ENCODE peak calls at places on chromosome 11, in seven cellular contexts. X is KBM-7; S is RWPE1; D is stimulated activated CD4-positive, alpha-beta T cell treated with anti-CD3 and anti-CD28 coated beads, Interleukin-4, amount 100 ng/mL, for 48 hours; E is CD8-positive, alpha-beta memory T cell; Q is pulmonary artery endothelial cell; L is colonic mucosa. I is an unnamed sample.

GRCh38 chr11:45745065-45745811 is 59.7 kb upstream of the SLC35C1 start:
- DNase-seq in X (no peak), S (no peak), D (no peak), E (no peak), Q (no peak), L (no peak), I (no peak)

GRCh38 chr11:109309153-109309552 is 112.8 kb upstream of the C11orf87 start:
- DNase-seq in X (no peak), S (no peak), D (no peak), E (no peak), Q (no peak), L (no peak), I (no peak)

GRCh38 chr11:106495046-106495445 is 417.6 kb downstream of the AASDHPPT start:
- DNase-seq in X (no peak), S (peak), D (no peak), E (no peak), Q (no peak), L (no peak), I (no peak)

GRCh38 chr11:126127898-126128297 is 65.2 kb upstream of the CDON start:
- DNase-seq in X (no peak), S (no peak), D (no peak), E (no peak), Q (no peak), L (no peak), I (no peak)

GRCh38 chr11:59944761-59945160 is 6.5 kb downstream of the OOSP1 start:
- DNase-seq in X (peak), S (no peak), D (no peak), E (no peak), Q (no peak), L (no peak), I (no peak)

GRCh38 chr11:120622189-120622912 is 110.8 kb downstream of the GRIK4 start:
- DNase-seq in X (peak), S (no peak), D (no peak), E (no peak), Q (no peak), L (no peak), I (no peak)

GRCh38 chr11:14232652-14233051 is 126.3 kb downstream of the RRAS2 start:
- DNase-seq in X (peak), S (peak), D (no peak), E (no peak), Q (no peak), L (no peak), I (no peak)

GRCh38 chr11:8035225-8035846 is 45.7 kb upstream of the TUB start:
- DNase-seq in X (no peak), S (no peak), D (no peak), E (no peak), Q (no peak), L (no peak), I (no peak)

GRCh38 chr11:21771097-21771496 is 421.8 kb upstream of the ANO5 start:
- DNase-seq in X (no peak), S (no peak), D (no peak), E (no peak), Q (no peak), L (no peak), I (no peak)